ENCODE peak calls at places on chromosome 4, in seven cellular contexts. One of them, this sample, is unnamed.

GRCh38 chr4:95348418-95348817 is 200.4 kb downstream of the UNC5C start:
- DNase-seq in body of pancreas: no peak
- DNase-seq in NAMALWA: no peak
- DNase-seq in activated CD4-positive, alpha-beta T cell treated with anti-CD3 and anti-CD28 coated beads, Interleukin-2, amount 10 ng/mL, durations not matched to agents 7 days and 5 days: no peak
- DNase-seq in left cardiac atrium: no peak
- DNase-seq in NCI-H1105: no peak
- DNase-seq in SK-N-SH: no peak
- DNase-seq in this sample: no peak

GRCh38 chr4:139774759-139775487 is 109.3 kb downstream of the MGST2 start:
- DNase-seq in body of pancreas: no peak
- DNase-seq in NAMALWA: no peak
- DNase-seq in activated CD4-positive, alpha-beta T cell treated with anti-CD3 and anti-CD28 coated beads, Interleukin-2, amount 10 ng/mL, durations not matched to agents 7 days and 5 days: no peak
- DNase-seq in left cardiac atrium: no peak
- DNase-seq in NCI-H1105: peak; percentile 3
- DNase-seq in SK-N-SH: peak; percentile 30
- DNase-seq in this sample: peak; percentile 59

GRCh38 chr4:145898926-145899531 is 39.6 kb downstream of the ZNF827 start:
- DNase-seq in body of pancreas: no peak
- DNase-seq in NAMALWA: no peak
- DNase-seq in activated CD4-positive, alpha-beta T cell treated with anti-CD3 and anti-CD28 coated beads, Interleukin-2, amount 10 ng/mL, durations not matched to agents 7 days and 5 days: no peak
- DNase-seq in left cardiac atrium: no peak
- DNase-seq in NCI-H1105: no peak
- DNase-seq in SK-N-SH: no peak
- DNase-seq in this sample: no peak

GRCh38 chr4:43369036-43369594 is 476.6 kb downstream of the GRXCR1 start:
- DNase-seq in body of pancreas: no peak
- DNase-seq in NAMALWA: no peak
- DNase-seq in activated CD4-positive, alpha-beta T cell treated with anti-CD3 and anti-CD28 coated beads, Interleukin-2, amount 10 ng/mL, durations not matched to agents 7 days and 5 days: no peak
- DNase-seq in left cardiac atrium: no peak
- DNase-seq in NCI-H1105: no peak
- DNase-seq in SK-N-SH: no peak
- DNase-seq in this sample: no peak

GRCh38 chr4:128279624-128280225 is 7.9 kb downstream of the PGRMC2 start:
- DNase-seq in body of pancreas: no peak
- DNase-seq in NAMALWA: no peak
- DNase-seq in activated CD4-positive, alpha-beta T cell treated with anti-CD3 and anti-CD28 coated beads, Interleukin-2, amount 10 ng/mL, durations not matched to agents 7 days and 5 days: no peak
- DNase-seq in left cardiac atrium: no peak
- DNase-seq in NCI-H1105: no peak
- DNase-seq in SK-N-SH: no peak
- DNase-seq in this sample: no peak

GRCh38 chr4:8818063-8818881 is 53.4 kb downstream of the HMX1 start:
- DNase-seq in body of pancreas: no peak
- DNase-seq in NAMALWA: no peak
- DNase-seq in activated CD4-positive, alpha-beta T cell treated with anti-CD3 and anti-CD28 coated beads, Interleukin-2, amount 10 ng/mL, durations not matched to agents 7 days and 5 days: no peak
- DNase-seq in left cardiac atrium: no peak
- DNase-seq in NCI-H1105: no peak
- DNase-seq in SK-N-SH: peak; percentile 56
- DNase-seq in this sample: no peak

GRCh38 chr4:19486400-19486799 is 765.3 kb upstream of the SLIT2 start:
- DNase-seq in body of pancreas: no peak
- DNase-seq in NAMALWA: peak; percentile 2
- DNase-seq in activated CD4-positive, alpha-beta T cell treated with anti-CD3 and anti-CD28 coated beads, Interleukin-2, amount 10 ng/mL, durations not matched to agents 7 days and 5 days: no peak
- DNase-seq in left cardiac atrium: no peak
- DNase-seq in NCI-H1105: no peak
- DNase-seq in SK-N-SH: peak; percentile 28
- DNase-seq in this sample: no peak

GRCh38 chr4:143358923-143359694 is 22.4 kb downstream of the GAB1 start:
- DNase-seq in body of pancreas: peak; percentile 79
- DNase-seq in NAMALWA: peak; percentile 94
- DNase-seq in activated CD4-positive, alpha-beta T cell treated with anti-CD3 and anti-CD28 coated beads, Interleukin-2, amount 10 ng/mL, durations not matched to agents 7 days and 5 days: peak; percentile 25
- DNase-seq in left cardiac atrium: no peak
- DNase-seq in NCI-H1105: no peak
- DNase-seq in SK-N-SH: no peak
- DNase-seq in this sample: no peak

GRCh38 chr4:94575652-94576051 is 123.9 kb downstream of the PDLIM5 start:
- DNase-seq in body of pancreas: no peak
- DNase-seq in NAMALWA: no peak
- DNase-seq in activated CD4-positive, alpha-beta T cell treated with anti-CD3 and anti-CD28 coated beads, Interleukin-2, amount 10 ng/mL, durations not matched to agents 7 days and 5 days: no peak
- DNase-seq in left cardiac atrium: no peak
- DNase-seq in NCI-H1105: no peak
- DNase-seq in SK-N-SH: no peak
- DNase-seq in this sample: peak; percentile 54

GRCh38 chr4:26238782-26239647 is 81.8 kb upstream of the RBPJ start:
- DNase-seq in body of pancreas: no peak
- DNase-seq in NAMALWA: no peak
- DNase-seq in activated CD4-positive, alpha-beta T cell treated with anti-CD3 and anti-CD28 coated beads, Interleukin-2, amount 10 ng/mL, durations not matched to agents 7 days and 5 days: no peak
- DNase-seq in left cardiac atrium: no peak
- DNase-seq in NCI-H1105: peak; percentile 75
- DNase-seq in SK-N-SH: no peak
- DNase-seq in this sample: peak; percentile 65

GRCh38 chr4:6374575-6374974 is 97.8 kb downstream of the PPP2R2C start:
- DNase-seq in body of pancreas: no peak
- DNase-seq in NAMALWA: no peak
- DNase-seq in activated CD4-positive, alpha-beta T cell treated with anti-CD3 and anti-CD28 coated beads, Interleukin-2, amount 10 ng/mL, durations not matched to agents 7 days and 5 days: no peak
- DNase-seq in left cardiac atrium: no peak
- DNase-seq in NCI-H1105: no peak
- DNase-seq in SK-N-SH: no peak
- DNase-seq in this sample: no peak

GRCh38 chr4:11487876-11488545 is 59.3 kb upstream of the HS3ST1 start:
- DNase-seq in body of pancreas: no peak
- DNase-seq in NAMALWA: peak; percentile 14
- DNase-seq in activated CD4-positive, alpha-beta T cell treated with anti-CD3 and anti-CD28 coated beads, Interleukin-2, amount 10 ng/mL, durations not matched to agents 7 days and 5 days: no peak
- DNase-seq in left cardiac atrium: no peak
- DNase-seq in NCI-H1105: no peak
- DNase-seq in SK-N-SH: no peak
- DNase-seq in this sample: no peak

GRCh38 chr4:146263785-146264184 is 49.4 kb downstream of the REELD1 start:
- DNase-seq in body of pancreas: no peak
- DNase-seq in NAMALWA: no peak
- DNase-seq in activated CD4-positive, alpha-beta T cell treated with anti-CD3 and anti-CD28 coated beads, Interleukin-2, amount 10 ng/mL, durations not matched to agents 7 days and 5 days: no peak
- DNase-seq in left cardiac atrium: no peak
- DNase-seq in NCI-H1105: no peak
- DNase-seq in SK-N-SH: no peak
- DNase-seq in this sample: no peak

GRCh38 chr4:147108409-147108808 is 162.7 kb upstream of the TTC29 start:
- DNase-seq in body of pancreas: no peak
- DNase-seq in NAMALWA: no peak
- DNase-seq in activated CD4-positive, alpha-beta T cell treated with anti-CD3 and anti-CD28 coated beads, Interleukin-2, amount 10 ng/mL, durations not matched to agents 7 days and 5 days: no peak
- DNase-seq in left cardiac atrium: no peak
- DNase-seq in NCI-H1105: no peak
- DNase-seq in SK-N-SH: no peak
- DNase-seq in this sample: no peak

GRCh38 chr4:138199568-138200235 is 42.4 kb downstream of the SLC7A11 start:
- DNase-seq in body of pancreas: peak; percentile 62
- DNase-seq in NAMALWA: no peak
- DNase-seq in activated CD4-positive, alpha-beta T cell treated with anti-CD3 and anti-CD28 coated beads, Interleukin-2, amount 10 ng/mL, durations not matched to agents 7 days and 5 days: no peak
- DNase-seq in left cardiac atrium: no peak
- DNase-seq in NCI-H1105: no peak
- DNase-seq in SK-N-SH: no peak
- DNase-seq in this sample: no peak

GRCh38 chr4:104693601-104694201 is 199.0 kb upstream of the CXXC4 start:
- DNase-seq in body of pancreas: no peak
- DNase-seq in NAMALWA: peak; percentile 63
- DNase-seq in activated CD4-positive, alpha-beta T cell treated with anti-CD3 and anti-CD28 coated beads, Interleukin-2, amount 10 ng/mL, durations not matched to agents 7 days and 5 days: no peak
- DNase-seq in left cardiac atrium: no peak
- DNase-seq in NCI-H1105: no peak
- DNase-seq in SK-N-SH: peak; percentile 11
- DNase-seq in this sample: no peak

GRCh38 chr4:2937986-2938385 is 25.2 kb downstream of the NOP14 start:
- DNase-seq in body of pancreas: no peak
- DNase-seq in NAMALWA: no peak
- DNase-seq in activated CD4-positive, alpha-beta T cell treated with anti-CD3 and anti-CD28 coated beads, Interleukin-2, amount 10 ng/mL, durations not matched to agents 7 days and 5 days: no peak
- DNase-seq in left cardiac atrium: no peak
- DNase-seq in NCI-H1105: no peak
- DNase-seq in SK-N-SH: no peak
- DNase-seq in this sample: no peak

GRCh38 chr4:73068496-73069337 is 799 bp downstream of the COX18 start:
- DNase-seq in body of pancreas: no peak
- DNase-seq in NAMALWA: peak; percentile 69
- DNase-seq in activated CD4-positive, alpha-beta T cell treated with anti-CD3 and anti-CD28 coated beads, Interleukin-2, amount 10 ng/mL, durations not matched to agents 7 days and 5 days: peak; percentile 8
- DNase-seq in left cardiac atrium: no peak
- DNase-seq in NCI-H1105: peak; percentile 18
- DNase-seq in SK-N-SH: peak; percentile 16
- DNase-seq in this sample: peak; percentile 54